ENCODE peak calls at places on chromosome 18, in ten cellular contexts. D is lower lobe of right lung, L is astrocyte, K is psoas muscle, Q is GM06990, G is sigmoid colon, Y is HepG2, I is spleen, A is astrocyte of the spinal cord, U is foreskin fibroblast. C is an unnamed sample.

GRCh38 chr18:21548647-21549046 is 51.9 kb downstream of the ESCO1 start:
- DNase-seq in A (no peak), G (no peak), Q (no peak), I (no peak), U (no peak), L (no peak), K (no peak), Y (no peak), D (no peak), C (no peak)

GRCh38 chr18:27198036-27198435 is 12.9 kb upstream of the CHST9 start:
- DNase-seq in I (no peak), K (no peak), G (no peak), Q (no peak), A (no peak), L (no peak), Y (peak), D (no peak), U (no peak), C (no peak)

GRCh38 chr18:79608069-79608468 is 71.5 kb upstream of the CTDP1 start:
- DNase-seq in Y (no peak), G (peak), D (peak), K (peak), A (no peak), L (no peak), U (no peak), I (peak), Q (no peak), C (no peak)

GRCh38 chr18:13260927-13261471 is 42.4 kb downstream of the LDLRAD4 start:
- DNase-seq in G (no peak), U (no peak), L (no peak), K (no peak), Y (no peak), D (no peak), A (no peak), I (peak), Q (no peak), C (no peak)

GRCh38 chr18:48324651-48325050 is 84.5 kb downstream of the ZBTB7C start:
- DNase-seq in G (no peak), A (no peak), U (no peak), K (no peak), D (no peak), Y (no peak), Q (no peak), L (no peak), I (peak), C (no peak)

GRCh38 chr18:49875783-49876182 is 62.5 kb upstream of the ACAA2 start:
- DNase-seq in G (no peak), U (no peak), K (no peak), D (no peak), A (no peak), Q (no peak), L (no peak), I (no peak), Y (no peak), C (no peak)

GRCh38 chr18:57084331-57085298 is 62.3 kb upstream of the BOD1L2 start:
- DNase-seq in K (no peak), I (no peak), A (no peak), Y (no peak), Q (peak), U (no peak), G (no peak), L (no peak), D (no peak), C (peak)

GRCh38 chr18:51300912-51301311 is 103.4 kb upstream of the MEX3C start:
- DNase-seq in A (no peak), I (no peak), U (no peak), K (no peak), L (no peak), D (no peak), Q (no peak), G (no peak), Y (no peak), C (no peak)

GRCh38 chr18:5970032-5970431 is 74.7 kb upstream of the TMEM200C start:
- DNase-seq in U (no peak), D (no peak), K (no peak), G (no peak), I (no peak), Q (no peak), L (no peak), A (no peak), Y (peak), C (no peak)

GRCh38 chr18:26133652-26134051 is at the start of gene PSMA8:
- DNase-seq in D (no peak), Q (peak), K (no peak), Y (no peak), A (no peak), L (no peak), I (peak), G (no peak), U (no peak), C (peak)

GRCh38 chr18:43081396-43081795 is 34.1 kb downstream of the RIT2 start:
- DNase-seq in Y (no peak), L (no peak), K (no peak), U (no peak), Q (no peak), I (no peak), G (no peak), D (no peak), A (no peak), C (no peak)

GRCh38 chr18:13416848-13417247 is 198.3 kb downstream of the LDLRAD4 start:
- DNase-seq in D (no peak), G (no peak), L (no peak), U (no peak), Y (peak), Q (no peak), I (no peak), A (no peak), K (no peak), C (no peak)

GRCh38 chr18:24271381-24272331 is 126.0 kb downstream of the OSBPL1A start:
- DNase-seq in A (peak), L (peak), U (peak), I (peak), Q (peak), G (peak), Y (peak), D (peak), K (peak), C (peak)
- TF ChIP-seq CTCF in A (peak), L (peak), U (peak), I (no peak), Q (peak), G (no peak), Y (no peak), D (no peak), K (peak), C (no peak)

GRCh38 chr18:77068890-77069312 is 63.7 kb downstream of the MBP start:
- DNase-seq in K (peak), Q (no peak), Y (no peak), G (no peak), I (peak), U (no peak), A (peak), L (no peak), D (no peak), C (peak)

GRCh38 chr18:77068321-77068841 is 64.2 kb downstream of the MBP start:
- DNase-seq in L (peak), K (no peak), U (no peak), Q (peak), G (no peak), A (peak), Y (no peak), I (peak), D (no peak), C (peak)

GRCh38 chr18:77066101-77066500 is 66.5 kb downstream of the MBP start:
- DNase-seq in Y (no peak), D (no peak), Q (no peak), U (no peak), K (no peak), G (no peak), L (no peak), A (no peak), I (peak), C (no peak)

GRCh38 chr18:77066689-77067088 is 65.9 kb downstream of the MBP start:
- DNase-seq in I (peak), G (no peak), A (no peak), U (no peak), L (no peak), K (no peak), Y (no peak), D (no peak), Q (no peak), C (no peak)

DNA sequence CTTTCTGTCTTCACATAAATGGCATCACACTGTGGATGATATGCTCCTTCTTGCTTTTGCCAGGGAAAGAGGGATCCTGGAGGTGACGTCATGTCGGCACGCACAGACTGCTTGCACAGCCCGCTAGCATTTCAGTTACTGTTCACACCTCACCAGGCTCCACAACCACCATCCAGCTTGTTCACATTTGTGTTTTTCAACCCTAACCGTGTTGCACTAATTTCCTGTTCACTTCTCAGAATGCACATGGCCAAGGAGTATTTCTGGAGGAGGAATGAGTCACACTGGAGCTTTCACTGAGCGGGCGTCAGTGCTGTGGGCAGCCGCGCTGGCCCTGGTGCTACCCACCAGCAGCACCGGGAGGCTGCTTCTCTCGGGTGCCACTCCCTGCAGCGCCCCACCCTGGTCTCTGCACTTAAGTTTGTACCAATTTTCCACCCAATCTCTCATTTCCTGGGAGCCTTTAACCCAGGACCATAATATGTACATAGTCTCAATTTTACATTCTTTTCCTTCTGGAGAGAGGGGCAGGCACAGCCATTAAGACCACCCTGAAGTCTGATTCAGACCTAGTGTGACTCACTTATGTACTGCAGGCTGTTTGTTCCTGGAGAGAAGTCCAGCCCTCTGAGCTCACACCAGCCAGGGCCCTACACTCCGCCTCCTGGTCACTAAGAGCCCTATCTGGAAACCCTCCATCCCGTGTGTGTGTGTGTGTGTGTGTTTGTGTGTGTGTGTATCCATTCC is 65.1 kb downstream of the MBP start:
- DNase-seq in A (peak), K (peak), D (peak), Y (peak), I (peak), Q (peak), L (peak), U (peak), G (peak), C (peak)
- H3K4me3 ChIP-seq in A (no peak), K (no peak), D (no peak), Y (no peak), I (no peak), Q (peak), L (peak), U (no peak), G (no peak), C (peak)

DNA sequence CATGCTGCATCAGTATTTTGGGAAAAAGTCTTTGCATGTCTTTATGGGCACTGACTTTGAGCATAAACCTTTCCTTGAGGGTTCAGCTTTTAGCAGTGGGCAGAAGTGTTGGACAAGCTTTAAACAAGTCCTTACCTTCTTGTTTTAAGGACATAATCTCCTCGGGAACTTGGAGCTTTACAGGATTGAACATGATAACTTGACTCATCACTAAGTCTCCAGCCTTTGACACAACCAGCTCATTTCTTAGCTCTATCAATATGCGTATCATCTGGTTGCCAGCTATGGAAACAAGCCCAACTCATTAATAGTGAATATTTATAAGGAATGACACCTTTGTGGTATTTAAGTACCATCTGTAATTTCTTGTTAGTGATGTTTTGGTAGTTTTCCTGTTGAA is 21.0 kb upstream of the RAB27B start:
- DNase-seq in K (no peak), I (no peak), G (no peak), U (no peak), Q (no peak), L (no peak), A (no peak), D (no peak), Y (no peak), C (no peak)
- TF ChIP-seq CTCF in K (no peak), I (no peak), G (no peak), U (no peak), Q (no peak), L (no peak), A (no peak), D (no peak), Y (no peak), C (no peak)

GRCh38 chr18:24460388-24460787 is at the start of gene HRH4:
- DNase-seq in A (no peak), Q (no peak), D (no peak), Y (no peak), L (no peak), I (no peak), G (no peak), K (no peak), U (no peak), C (no peak)
- H3K4me3 ChIP-seq in A (no peak), Q (no peak), D (no peak), Y (no peak), L (no peak), I (no peak), G (no peak), K (no peak), U (no peak), C (no peak)